ENCODE peak calls at places on chromosomes 13 and 19, in six cellular contexts. Y, P, T, F, Z and W are unnamed samples.

GRCh38 chr13:113651511-113652403 is 6.2 kb downstream of the ATP4B start:
- DNase-seq in T (no peak), P (no peak), F (no peak), Z (no peak), Y (no peak), W (no peak)

GRCh38 chr13:79462895-79463294 is 18.1 kb upstream of the NDFIP2 start:
- DNase-seq in Z (no peak), P (no peak), Y (no peak), F (no peak), T (no peak), W (no peak)

GRCh38 chr19:42480335-42481095 is 37.8 kb upstream of the CXCL17 start:
- DNase-seq in Y (no peak), P (no peak), T (peak; percentile 36), Z (peak; percentile 68), F (no peak), W (peak; percentile 13)

GRCh38 chr19:31308781-31309180 is 40.5 kb downstream of the TSHZ3 start:
- DNase-seq in P (no peak), T (no peak), Z (no peak), Y (no peak), F (no peak), W (no peak)

GRCh38 chr13:28735481-28736029 is 16.8 kb upstream of the SLC46A3 start:
- DNase-seq in F (no peak), T (no peak), Y (no peak), Z (no peak), P (no peak), W (no peak)

GRCh38 chr13:29547135-29547534 is 48.4 kb downstream of the SLC7A1 start:
- DNase-seq in F (no peak), Z (no peak), T (no peak), Y (no peak), P (no peak), W (no peak)

GRCh38 chr19:45866400-45867176 is 2.5 kb downstream of the FOXA3 start:
- DNase-seq in Z (no peak), Y (no peak), T (no peak), F (no peak), P (no peak), W (no peak)

GRCh38 chr13:39524795-39525194 is 78.2 kb downstream of the LHFPL6 start:
- DNase-seq in Z (no peak), Y (no peak), P (no peak), T (no peak), F (no peak), W (no peak)